ENCODE peak calls at places on chromosomes 4 and X, in seven cellular contexts. T is glutamatergic neuron, Y is A549, N is OCI-LY7, Q is mesothelial cell of epicardium, G is cardiac fibroblast, W is HFF-Myc. X is an unnamed sample.

GRCh38 chr4:141473026-141473540 is 163.3 kb upstream of the IL15 start:
- DNase-seq in G (no peak), T (no peak), N (no peak), W (no peak), Q (no peak), Y (no peak), X (no peak)

GRCh38 chr4:87093443-87094123 is 126.8 kb downstream of the KLHL8 start:
- DNase-seq in T (peak), G (peak), W (no peak), N (peak), Q (no peak), Y (peak), X (peak)

GRCh38 chr4:8308144-8308543 is 38.6 kb downstream of the HTRA3 start:
- DNase-seq in N (no peak), W (no peak), Y (no peak), Q (peak), T (peak), G (no peak), X (no peak)

GRCh38 chrX:2511326-2511725 is 10.6 kb upstream of the DHRSX start:
- DNase-seq in G (no peak), W (no peak), N (no peak), T (no peak), Y (no peak), Q (no peak), X (no peak)

GRCh38 chrX:118062817-118063615 is 53.6 kb downstream of the KLHL13 start:
- DNase-seq in Y (no peak), G (no peak), N (no peak), W (no peak), T (no peak), Q (no peak), X (no peak)

GRCh38 chr4:143403551-143403816 is 66.8 kb downstream of the GAB1 start:
- DNase-seq in G (no peak), Y (no peak), T (no peak), N (peak), Q (no peak), W (no peak), X (no peak)

GRCh38 chrX:111039606-111040005 is 56.4 kb upstream of the PAK3 start:
- DNase-seq in G (no peak), N (no peak), W (no peak), T (no peak), Q (no peak), Y (no peak), X (no peak)

GRCh38 chr4:156977435-156978160 is 6.0 kb upstream of the PDGFC start:
- DNase-seq in T (no peak), N (no peak), G (peak), Y (no peak), Q (no peak), W (peak), X (no peak)

GRCh38 chr4:16194199-16194598 is 32.1 kb downstream of the TAPT1 start:
- DNase-seq in Y (no peak), W (no peak), Q (no peak), G (peak), T (no peak), N (no peak), X (no peak)

GRCh38 chrX:68532828-68533227 is 34.0 kb downstream of the YIPF6 start:
- DNase-seq in G (peak), T (no peak), Y (no peak), Q (no peak), N (no peak), W (no peak), X (no peak)

GRCh38 chr4:4421356-4421755 is 34.5 kb downstream of the NSG1 start:
- DNase-seq in G (no peak), Y (no peak), T (no peak), W (no peak), N (no peak), Q (no peak), X (no peak)

GRCh38 chr4:166165829-166166420 is 292.9 kb downstream of the TLL1 start:
- DNase-seq in N (peak), T (no peak), Q (no peak), Y (peak), G (peak), W (peak), X (peak)

GRCh38 chrX:44795945-44796450 is 47.8 kb upstream of the DUSP21 start:
- DNase-seq in T (no peak), Q (no peak), W (no peak), N (no peak), Y (no peak), G (no peak), X (no peak)

GRCh38 chr4:38983756-38984647 is 48.2 kb downstream of the TMEM156 start:
- DNase-seq in W (no peak), Q (no peak), N (no peak), G (peak), Y (no peak), T (no peak), X (no peak)

GRCh38 chr4:176745902-176746301 is 46.8 kb downstream of the VEGFC start:
- DNase-seq in W (no peak), Y (no peak), N (no peak), T (no peak), G (no peak), Q (no peak), X (no peak)

GRCh38 chrX:31993635-31994034 is 921.8 kb upstream of the FTHL17 start:
- DNase-seq in G (no peak), Y (no peak), N (no peak), Q (no peak), T (no peak), W (no peak), X (no peak)

DNA sequence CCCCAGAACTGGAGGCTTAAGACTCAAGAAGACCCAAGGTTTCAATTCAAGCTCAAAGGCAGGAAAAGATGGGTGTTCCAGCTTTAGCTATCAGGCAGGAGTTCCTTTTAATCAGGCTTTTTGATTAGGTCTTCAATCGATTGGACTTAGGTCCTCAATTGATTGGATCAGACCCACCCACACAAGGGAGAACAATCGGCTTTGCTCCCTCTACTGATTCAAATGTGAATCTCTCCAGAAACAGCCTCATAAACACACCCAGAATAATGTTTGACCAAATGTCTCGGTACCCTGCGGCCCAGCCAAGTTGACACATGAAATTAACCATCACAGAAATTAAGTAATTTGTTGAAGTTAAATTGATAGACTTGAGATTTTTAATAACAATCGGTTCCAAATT is 917.1 kb upstream of the FTHL17 start:
- DNase-seq in Y (no peak), N (no peak), G (no peak), Q (no peak), T (no peak), W (no peak), X (no peak)
- TF ChIP-seq CTCF in Y (no peak), N (no peak), G (no peak), Q (no peak), T (no peak), W (no peak), X (no peak)

DNA sequence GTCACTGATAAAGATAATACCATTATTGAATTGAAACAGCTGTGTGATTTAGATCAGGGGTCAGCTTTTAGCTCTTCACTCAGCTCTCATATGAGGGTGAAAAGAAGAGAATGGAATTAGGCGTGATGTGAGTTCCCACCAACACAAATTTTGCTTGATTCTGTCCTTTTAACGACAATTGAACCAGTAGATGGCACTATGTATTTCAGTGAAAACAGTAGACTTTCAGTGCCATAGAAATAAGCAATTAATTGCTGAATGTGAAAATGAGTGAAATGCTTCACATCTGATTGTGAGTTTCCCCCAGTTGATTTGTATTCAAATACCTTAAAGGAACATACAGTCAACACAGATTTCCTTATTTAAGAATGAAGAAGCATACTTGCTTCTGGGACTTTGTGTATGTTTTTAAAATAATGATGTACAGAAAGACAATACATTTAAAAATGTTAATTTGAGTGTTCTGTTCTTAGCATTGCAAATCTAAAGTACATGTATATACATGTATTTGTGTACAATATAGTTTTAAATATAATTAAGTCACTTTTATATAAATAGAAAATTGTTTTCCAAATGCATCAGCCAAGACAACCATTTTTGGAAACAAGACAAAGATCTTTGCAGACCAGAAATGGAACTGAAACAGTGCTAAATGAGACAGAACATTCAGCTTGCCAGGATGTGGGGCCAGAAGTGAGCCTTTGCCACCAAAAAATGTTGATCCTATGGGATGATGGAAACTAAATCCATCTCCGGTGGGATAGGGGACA is 178.8 kb downstream of the SNCA start:
- DNase-seq in W (peak), Y (no peak), G (peak), Q (no peak), T (no peak), N (peak), X (no peak)
- TF ChIP-seq CTCF in W (peak), Y (peak), G (peak), Q (no peak), T (peak), N (peak), X (peak)

DNA sequence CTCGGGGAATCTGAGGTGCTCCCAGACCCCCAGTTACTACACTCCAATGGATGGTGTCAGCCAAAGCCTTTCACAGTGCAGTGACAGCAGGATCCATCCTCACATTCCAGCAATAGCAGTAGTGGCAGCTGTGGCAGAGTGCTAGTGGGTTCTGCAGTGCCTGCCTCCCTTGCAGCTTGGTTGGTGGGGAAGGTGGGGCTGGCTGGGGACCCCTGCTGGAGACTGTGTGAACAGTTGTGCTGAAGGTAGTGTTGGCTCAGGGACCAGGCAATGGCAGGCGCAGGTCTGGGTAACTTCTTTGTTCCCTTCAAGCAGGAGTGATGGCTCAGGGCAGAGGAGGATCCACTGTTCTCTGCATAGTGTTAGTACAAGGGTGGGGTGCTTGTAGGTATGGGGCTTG is 343.7 kb upstream of the TRAM1L1 start:
- DNase-seq in G (no peak), Q (no peak), W (no peak), T (peak), Y (no peak), N (no peak), X (no peak)
- TF ChIP-seq CTCF in G (no peak), Q (no peak), W (no peak), T (no peak), Y (no peak), N (peak), X (no peak)

GRCh38 chr4:1842339-1842895 is 13.5 kb downstream of the LETM1 start:
- DNase-seq in T (peak), Y (no peak), Q (no peak), G (no peak), W (no peak), N (no peak), X (no peak)
- TF ChIP-seq CTCF in T (no peak), Y (no peak), Q (no peak), G (no peak), W (peak), N (peak), X (no peak)

DNA sequence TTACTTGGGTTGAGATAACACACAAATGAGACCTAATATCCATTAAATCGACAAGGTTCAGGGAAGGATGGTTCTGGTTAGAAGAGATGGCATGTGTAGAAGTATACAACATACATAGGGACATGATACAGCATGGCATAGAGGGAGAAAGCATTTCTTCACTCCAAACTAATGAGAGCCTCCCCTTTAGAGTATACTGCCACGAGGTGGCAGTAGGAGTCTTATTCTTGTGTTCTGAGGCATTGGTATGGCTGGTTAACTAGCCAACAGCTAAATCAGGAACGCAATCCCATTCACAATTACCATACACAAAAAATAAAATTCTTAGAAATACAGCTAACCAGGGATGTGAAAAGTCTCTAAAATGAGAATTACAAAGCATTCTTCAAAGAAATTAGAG is 29.1 kb upstream of the TRO start:
- DNase-seq in N (peak), Y (peak), T (no peak), Q (no peak), G (peak), W (no peak), X (no peak)
- TF ChIP-seq CTCF in N (peak), Y (peak), T (no peak), Q (no peak), G (peak), W (peak), X (peak)

DNA sequence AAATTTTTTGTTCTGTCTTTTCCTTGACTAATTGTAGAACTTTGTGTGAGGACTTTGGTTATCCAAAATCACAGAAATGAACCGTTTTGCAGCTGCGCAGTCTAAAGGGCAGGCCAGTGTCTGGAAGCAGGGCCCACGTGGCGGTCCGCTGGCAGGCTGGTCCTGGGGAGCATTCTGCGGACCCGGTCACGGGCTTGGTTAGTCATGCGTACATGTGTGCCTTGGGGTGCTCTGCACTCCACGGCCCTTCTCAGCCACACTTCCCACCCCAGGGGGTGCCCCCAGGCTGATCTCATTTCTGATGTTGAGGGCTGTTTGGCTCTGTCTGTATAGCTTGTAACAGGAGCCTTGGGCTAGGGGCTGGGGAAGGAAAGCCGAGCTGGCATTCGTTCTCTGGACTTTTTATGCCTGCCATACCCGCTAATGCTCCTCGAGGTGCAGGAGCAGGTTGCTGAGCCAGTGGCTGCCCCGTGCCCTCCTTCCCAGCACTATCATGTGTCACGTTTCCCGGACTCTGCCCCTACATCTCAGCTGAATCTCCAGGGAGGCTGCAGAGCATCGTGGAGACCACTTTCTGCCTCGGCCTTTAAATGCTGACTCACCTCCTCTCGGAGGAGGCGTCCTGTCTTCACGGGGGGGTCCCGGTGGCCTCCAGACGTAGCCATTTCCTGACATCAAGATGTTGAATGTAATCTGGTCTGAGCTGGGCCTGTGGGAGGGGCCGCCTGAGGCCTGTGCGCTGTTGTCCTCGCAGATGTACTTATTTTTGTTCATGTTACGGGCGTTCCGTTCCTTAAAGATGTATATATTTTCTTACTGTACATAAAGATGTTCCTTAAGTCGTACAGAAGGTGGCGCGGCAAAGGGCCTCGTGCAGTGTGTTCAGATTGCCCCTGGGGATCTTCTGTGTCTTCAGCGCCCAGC is 11.4 kb upstream of the TADA2B start:
- DNase-seq in T (no peak), G (no peak), Y (no peak), Q (no peak), W (no peak), N (no peak), X (no peak)
- TF ChIP-seq CTCF in T (no peak), G (no peak), Y (no peak), Q (no peak), W (no peak), N (no peak), X (no peak)

GRCh38 chrX:134144231-134144630 is 92.8 kb upstream of the CCDC160 start:
- DNase-seq in T (no peak), Q (no peak), G (no peak), N (peak), Y (peak), W (no peak), X (no peak)
- TF ChIP-seq CTCF in T (no peak), Q (peak), G (peak), N (peak), Y (no peak), W (peak), X (peak)

GRCh38 chrX:83469551-83469950 is 38.5 kb upstream of the POU3F4 start:
- DNase-seq in G (peak), N (peak), Y (peak), T (peak), Q (no peak), W (no peak), X (peak)
- TF ChIP-seq CTCF in G (no peak), N (peak), Y (no peak), T (peak), Q (peak), W (no peak), X (peak)